ENCODE peak calls at places on chromosome 2, in ten cellular contexts. J is lower leg skin, D is stomach, K is A549, G is heart left ventricle, T is transverse colon, F is right lobe of liver, Y is spleen, H is NB4, O is IMR-90. X is an unnamed sample.

GRCh38 chr2:3021720-3022119 is 355.9 kb downstream of the EIPR1 start:
- DNase-seq in J (no peak), D (no peak), K (no peak), G (no peak), T (no peak), F (peak; percentile 26), Y (peak; percentile 19), H (no peak), O (no peak), X (peak; percentile 57)

GRCh38 chr2:12347049-12347448 is 369.7 kb upstream of the TRIB2 start:
- DNase-seq in J (no peak), D (no peak), K (no peak), G (no peak), T (no peak), F (no peak), Y (no peak), H (no peak), O (peak; percentile 31), X (no peak)

GRCh38 chr2:240961878-240962277 is 36.5 kb upstream of the SNED1 start:
- DNase-seq in J (peak; percentile 21), D (peak; percentile 3), K (no peak), G (no peak), T (no peak), F (no peak), Y (peak; percentile 25), H (peak; percentile 4), O (no peak), X (no peak)

GRCh38 chr2:212282596-212283330 is 255.8 kb downstream of the ERBB4 start:
- DNase-seq in J (no peak), D (no peak), K (no peak), G (no peak), T (no peak), F (no peak), Y (no peak), H (no peak), O (no peak), X (no peak)

GRCh38 chr2:168912466-168913170 is 11.5 kb downstream of the G6PC2 start:
- DNase-seq in J (no peak), D (peak; percentile 29), K (no peak), G (peak; percentile 39), T (no peak), F (peak; percentile 60), Y (no peak), H (peak; percentile 30), O (peak; percentile 4), X (no peak)

GRCh38 chr2:221484761-221485499 is 87.2 kb downstream of the EPHA4 start:
- DNase-seq in J (no peak), D (no peak), K (no peak), G (no peak), T (no peak), F (no peak), Y (no peak), H (no peak), O (no peak), X (no peak)

GRCh38 chr2:180240774-180241173 is 233.7 kb upstream of the CWC22 start:
- DNase-seq in J (no peak), D (no peak), K (no peak), G (no peak), T (no peak), F (no peak), Y (no peak), H (peak; percentile 9), O (peak; percentile 22), X (no peak)

GRCh38 chr2:28665041-28665704 is 86.5 kb upstream of the PPP1CB start:
- DNase-seq in J (peak; percentile 91), D (peak; percentile 86), K (no peak), G (peak; percentile 80), T (peak; percentile 64), F (no peak), Y (no peak), H (no peak), O (peak; percentile 85), X (peak; percentile 94)

GRCh38 chr2:120733238-120733942 is 2.3 kb upstream of the GLI2 start:
- DNase-seq in J (no peak), D (peak; percentile 13), K (no peak), G (no peak), T (no peak), F (no peak), Y (peak; percentile 33), H (no peak), O (peak; percentile 33), X (peak; percentile 84)

GRCh38 chr2:68465081-68465916 is 1.8 kb downstream of the FBXO48 start:
- DNase-seq in J (no peak), D (no peak), K (no peak), G (no peak), T (no peak), F (no peak), Y (no peak), H (peak; percentile 29), O (peak; percentile 33), X (no peak)

DNA sequence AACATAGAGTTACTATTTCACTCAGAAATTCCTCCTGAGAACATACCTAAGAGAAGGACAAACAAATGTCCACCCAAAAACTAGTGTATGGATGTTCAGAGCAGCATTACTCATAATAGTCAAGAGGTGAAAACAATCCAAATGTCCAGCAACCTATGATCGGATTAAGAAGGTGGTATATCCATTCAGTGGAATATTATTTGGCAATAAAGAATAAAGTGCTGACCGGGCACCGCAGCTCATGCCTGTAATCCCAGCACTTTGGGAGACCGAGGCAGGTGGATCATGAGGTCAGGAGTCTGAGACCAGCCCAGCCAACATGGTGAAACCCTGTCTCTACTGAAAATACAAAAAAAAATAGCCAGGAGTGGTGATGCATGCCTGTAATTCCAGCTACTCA is 182.8 kb upstream of the AGAP1 start:
- DNase-seq in J (no peak), D (no peak), K (no peak), G (no peak), T (no peak), F (no peak), Y (no peak), H (no peak), O (no peak), X (no peak)
- TF ChIP-seq CTCF in J (no peak), D (no peak), K (no peak), G (no peak), T (no peak), F (no peak), Y (no peak), H (no peak), O (no peak), X (no peak)

GRCh38 chr2:127632592-127633489 is 13.1 kb upstream of the GPR17 start:
- DNase-seq in J (no peak), D (no peak), K (no peak), G (peak; percentile 33), T (no peak), F (no peak), Y (peak; percentile 92), H (no peak), O (no peak), X (no peak)
- TF ChIP-seq POLR2A in J (no peak), D (no peak), K (no peak), G (no peak), T (no peak), F (no peak), Y (no peak), H (no peak), O (no peak), X (no peak)

DNA sequence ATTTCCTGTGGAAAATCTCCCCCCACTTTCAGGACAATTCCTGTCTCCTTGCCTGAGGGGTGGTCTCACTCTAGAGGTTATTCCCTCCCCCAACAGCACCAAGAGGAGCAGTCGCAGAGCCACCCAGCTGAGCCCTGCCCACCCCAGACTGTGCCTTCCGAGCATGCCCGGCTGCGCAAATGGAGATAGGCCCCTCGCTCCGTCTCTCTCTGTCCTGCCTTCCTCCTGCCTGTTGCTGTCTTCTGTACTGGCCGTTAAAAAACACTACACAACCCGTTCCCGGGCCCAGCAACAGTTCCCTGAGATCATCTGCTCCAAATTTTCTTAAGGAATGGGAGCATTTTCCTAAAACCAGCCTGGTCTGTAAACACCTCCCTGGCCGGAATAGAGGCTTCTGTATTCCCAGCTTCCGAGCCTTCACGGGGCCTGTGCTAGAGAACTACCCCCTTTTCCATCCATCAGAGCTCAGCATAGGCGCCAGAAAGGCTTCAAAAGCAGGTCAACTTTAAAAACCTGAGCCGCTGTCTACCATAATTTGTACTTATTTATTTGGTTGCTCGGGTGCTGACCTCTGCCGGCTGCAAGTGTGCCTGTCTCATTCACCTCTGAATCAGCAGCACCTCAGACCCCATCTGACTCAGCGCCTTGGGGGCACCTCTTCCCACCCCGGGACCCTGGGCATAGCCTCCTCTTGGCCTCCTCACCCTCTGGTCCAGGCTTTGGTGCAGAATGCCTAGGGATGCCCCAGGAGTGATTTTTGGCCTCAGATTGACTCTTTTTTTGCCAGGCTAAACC is 159.4 kb downstream of the PXDN start:
- DNase-seq in J (peak; percentile 57), D (no peak), K (no peak), G (no peak), T (no peak), F (no peak), Y (peak; percentile 54), H (peak; percentile 14), O (no peak), X (no peak)
- TF ChIP-seq CTCF in J (no peak), D (no peak), K (peak; percentile 16), G (no peak), T (no peak), F (no peak), Y (no peak), H (peak; percentile 14), O (no peak), X (no peak)

GRCh38 chr2:177554365-177554764 is 161.8 kb downstream of the AGPS start:
- DNase-seq in J (no peak), D (no peak), K (no peak), G (no peak), T (no peak), F (no peak), Y (no peak), H (no peak), O (no peak), X (no peak)

GRCh38 chr2:177552414-177553175 is 160.0 kb downstream of the AGPS start:
- DNase-seq in J (peak; percentile 96), D (peak; percentile 86), K (peak; percentile 89), G (peak; percentile 90), T (peak; percentile 89), F (peak; percentile 90), Y (peak; percentile 96), H (peak; percentile 94), O (peak; percentile 88), X (peak; percentile 97)

GRCh38 chr2:177551989-177552413 is 159.4 kb downstream of the AGPS start:
- DNase-seq in J (peak; percentile 88), D (peak; percentile 89), K (no peak), G (peak; percentile 58), T (no peak), F (no peak), Y (no peak), H (no peak), O (no peak), X (no peak)

GRCh38 chr2:177556134-177556533 is 163.6 kb downstream of the AGPS start:
- DNase-seq in J (no peak), D (no peak), K (no peak), G (no peak), T (no peak), F (no peak), Y (no peak), H (no peak), O (no peak), X (no peak)

DNA sequence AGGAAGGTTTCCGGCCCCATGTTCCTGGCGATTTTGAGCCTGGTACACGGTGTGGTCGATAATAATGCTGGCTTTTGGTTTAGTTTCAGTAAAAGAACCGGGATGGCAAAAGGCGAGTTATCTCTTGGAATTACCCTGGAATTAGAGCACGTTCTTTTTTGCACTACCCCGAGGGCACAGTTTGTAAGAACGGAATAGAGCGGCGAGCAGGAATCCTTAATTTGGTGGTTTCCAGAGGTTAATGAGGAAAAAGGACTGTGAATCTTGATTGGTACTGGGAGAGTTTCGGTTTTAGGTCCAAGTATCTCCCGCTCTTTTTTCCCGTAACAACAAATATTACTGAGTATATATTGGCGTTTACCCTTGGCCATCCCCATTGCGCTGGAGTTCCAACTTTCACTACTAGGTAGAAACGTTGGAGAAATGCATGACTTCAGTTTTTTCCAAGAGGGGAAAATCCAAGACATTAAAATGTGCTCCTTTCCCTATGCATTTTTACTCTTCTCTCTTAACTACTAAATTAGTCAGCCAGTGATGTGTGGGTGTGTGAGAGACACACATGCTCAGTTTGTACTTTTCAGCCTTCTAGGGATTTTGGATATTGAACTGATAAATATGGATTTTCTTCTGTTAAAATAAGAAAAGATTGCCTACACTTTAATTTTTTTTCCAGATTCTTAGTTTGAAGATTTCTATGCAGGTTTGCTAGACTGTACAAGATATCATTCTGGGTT is 160.8 kb downstream of the AGPS start:
- DNase-seq in J (no peak), D (no peak), K (no peak), G (no peak), T (no peak), F (no peak), Y (no peak), H (no peak), O (peak; percentile 28), X (no peak)
- TF ChIP-seq POLR2A in J (no peak), D (no peak), K (no peak), G (no peak), T (no peak), F (no peak), Y (no peak), H (no peak), O (no peak), X (no peak)